ENCODE peak calls at places on chromosomes 1 and 21, in six cellular contexts. One of them, this sample, is unnamed.
A peak's percentile ranks its signal among the peaks of the same experiment; 100 is the strongest.

GRCh38 chr1:3054474-3054873 is 14.5 kb upstream of the PRDM16 start:
- DNase-seq in left lung: peak; percentile 43
- DNase-seq in cardiac fibroblast: no peak
- DNase-seq in ELR: no peak
- DNase-seq in prostate gland: no peak
- DNase-seq in SK-MEL-5: no peak
- DNase-seq in this sample: no peak

GRCh38 chr1:234668577-234668955 is 58.6 kb upstream of the IRF2BP2 start:
- DNase-seq in left lung: no peak
- DNase-seq in cardiac fibroblast: no peak
- DNase-seq in ELR: no peak
- DNase-seq in prostate gland: no peak
- DNase-seq in SK-MEL-5: no peak
- DNase-seq in this sample: no peak

GRCh38 chr21:40143822-40144525 is 276.7 kb downstream of the PCP4 start:
- DNase-seq in left lung: no peak
- DNase-seq in cardiac fibroblast: peak; percentile 52
- DNase-seq in ELR: peak; percentile 41
- DNase-seq in prostate gland: peak; percentile 53
- DNase-seq in SK-MEL-5: peak; percentile 57
- DNase-seq in this sample: peak; percentile 84

GRCh38 chr21:33971492-33972013 is 55.9 kb upstream of the ATP5PO start:
- DNase-seq in left lung: no peak
- DNase-seq in cardiac fibroblast: no peak
- DNase-seq in ELR: peak; percentile 80
- DNase-seq in prostate gland: peak; percentile 29
- DNase-seq in SK-MEL-5: no peak
- DNase-seq in this sample: no peak

GRCh38 chr1:115190766-115191165 is 101.5 kb upstream of the TSPAN2 start:
- DNase-seq in left lung: no peak
- DNase-seq in cardiac fibroblast: no peak
- DNase-seq in ELR: no peak
- DNase-seq in prostate gland: no peak
- DNase-seq in SK-MEL-5: no peak
- DNase-seq in this sample: no peak

GRCh38 chr1:157932082-157932481 is 61.4 kb upstream of the KIRREL1 start:
- DNase-seq in left lung: no peak
- DNase-seq in cardiac fibroblast: peak; percentile 19
- DNase-seq in ELR: peak; percentile 54
- DNase-seq in prostate gland: no peak
- DNase-seq in SK-MEL-5: no peak
- DNase-seq in this sample: no peak

GRCh38 chr1:197393105-197393504 is 125.1 kb downstream of the CRB1 start:
- DNase-seq in left lung: no peak
- DNase-seq in cardiac fibroblast: peak; percentile 18
- DNase-seq in ELR: peak; percentile 9
- DNase-seq in prostate gland: no peak
- DNase-seq in SK-MEL-5: no peak
- DNase-seq in this sample: no peak

GRCh38 chr1:194044892-194045291 is 858.5 kb upstream of the B3GALT2 start:
- DNase-seq in left lung: no peak
- DNase-seq in cardiac fibroblast: no peak
- DNase-seq in ELR: no peak
- DNase-seq in prostate gland: no peak
- DNase-seq in SK-MEL-5: peak; percentile 37
- DNase-seq in this sample: no peak

GRCh38 chr1:70910013-70910412 is 137.6 kb downstream of the PTGER3 start:
- DNase-seq in left lung: no peak
- DNase-seq in cardiac fibroblast: no peak
- DNase-seq in ELR: no peak
- DNase-seq in prostate gland: no peak
- DNase-seq in SK-MEL-5: no peak
- DNase-seq in this sample: no peak

GRCh38 chr1:230067441-230067870 is 418 bp downstream of the GALNT2 start:
- DNase-seq in left lung: no peak
- DNase-seq in cardiac fibroblast: peak; percentile 51
- DNase-seq in ELR: peak; percentile 51
- DNase-seq in prostate gland: peak; percentile 14
- DNase-seq in SK-MEL-5: peak; percentile 26
- DNase-seq in this sample: no peak

GRCh38 chr21:35016517-35017188 is 32.4 kb downstream of the RUNX1 start:
- DNase-seq in left lung: no peak
- DNase-seq in cardiac fibroblast: no peak
- DNase-seq in ELR: no peak
- DNase-seq in prostate gland: no peak
- DNase-seq in SK-MEL-5: no peak
- DNase-seq in this sample: no peak

GRCh38 chr1:226979115-226979516 is 39.0 kb downstream of the COQ8A start:
- DNase-seq in left lung: no peak
- DNase-seq in cardiac fibroblast: no peak
- DNase-seq in ELR: no peak
- DNase-seq in prostate gland: no peak
- DNase-seq in SK-MEL-5: no peak
- DNase-seq in this sample: no peak

GRCh38 chr1:201470581-201470980 is 1.6 kb upstream of the PHLDA3 start:
- DNase-seq in left lung: no peak
- DNase-seq in cardiac fibroblast: no peak
- DNase-seq in ELR: no peak
- DNase-seq in prostate gland: no peak
- DNase-seq in SK-MEL-5: no peak
- DNase-seq in this sample: no peak

GRCh38 chr1:89987170-89987819 is 7.6 kb upstream of the ZNF326 start:
- DNase-seq in left lung: no peak
- DNase-seq in cardiac fibroblast: peak; percentile 87
- DNase-seq in ELR: peak; percentile 80
- DNase-seq in prostate gland: peak; percentile 59
- DNase-seq in SK-MEL-5: peak; percentile 88
- DNase-seq in this sample: peak; percentile 39

GRCh38 chr1:56527548-56528302 is 51.6 kb downstream of the PLPP3 start:
- DNase-seq in left lung: no peak
- DNase-seq in cardiac fibroblast: no peak
- DNase-seq in ELR: no peak
- DNase-seq in prostate gland: no peak
- DNase-seq in SK-MEL-5: no peak
- DNase-seq in this sample: no peak

GRCh38 chr1:109624215-109625010 is 4.8 kb downstream of the AMPD2 start:
- DNase-seq in left lung: no peak
- DNase-seq in cardiac fibroblast: peak; percentile 29
- DNase-seq in ELR: no peak
- DNase-seq in prostate gland: no peak
- DNase-seq in SK-MEL-5: no peak
- DNase-seq in this sample: no peak

GRCh38 chr1:115067460-115067859 is 21.8 kb downstream of the TSPAN2 start:
- DNase-seq in left lung: no peak
- DNase-seq in cardiac fibroblast: no peak
- DNase-seq in ELR: peak; percentile 54
- DNase-seq in prostate gland: peak; percentile 44
- DNase-seq in SK-MEL-5: no peak
- DNase-seq in this sample: no peak

GRCh38 chr1:54988975-54989374 is 8.5 kb downstream of the TMEM61 start:
- DNase-seq in left lung: no peak
- DNase-seq in cardiac fibroblast: no peak
- DNase-seq in ELR: no peak
- DNase-seq in prostate gland: no peak
- DNase-seq in SK-MEL-5: no peak
- DNase-seq in this sample: no peak

GRCh38 chr1:54937469-54937868 is 43.0 kb upstream of the TMEM61 start:
- DNase-seq in left lung: no peak
- DNase-seq in cardiac fibroblast: no peak
- DNase-seq in ELR: peak; percentile 35
- DNase-seq in prostate gland: no peak
- DNase-seq in SK-MEL-5: no peak
- DNase-seq in this sample: no peak

GRCh38 chr1:109786531-109787021 is 22.9 kb upstream of the EPS8L3 start:
- DNase-seq in left lung: no peak
- DNase-seq in cardiac fibroblast: peak; percentile 62
- DNase-seq in ELR: no peak
- DNase-seq in prostate gland: no peak
- DNase-seq in SK-MEL-5: peak; percentile 25
- DNase-seq in this sample: no peak

GRCh38 chr1:225446298-225446941 is 18.6 kb upstream of the LBR start:
- DNase-seq in left lung: no peak
- DNase-seq in cardiac fibroblast: no peak
- DNase-seq in ELR: no peak
- DNase-seq in prostate gland: no peak
- DNase-seq in SK-MEL-5: no peak
- DNase-seq in this sample: no peak

GRCh38 chr21:46188226-46189212 is 4.3 kb upstream of the SPATC1L start:
- DNase-seq in left lung: no peak
- DNase-seq in cardiac fibroblast: peak; percentile 64
- DNase-seq in ELR: peak; percentile 78
- DNase-seq in prostate gland: peak; percentile 82
- DNase-seq in SK-MEL-5: peak; percentile 10
- DNase-seq in this sample: no peak

This sample was measured in nephron progenitor cell.